ENCODE peak calls at places on chromosomes 5 and 9, in four cellular contexts. One of them, this sample, is unnamed.

GRCh38 chr9:69376651-69377050 is 51.6 kb downstream of the ENTREP1 start:
- DNase-seq in activated B cell treated with CpG ODN at 0.5 μM for 24 hours: no peak
- DNase-seq in astrocyte of the spinal cord: peak
- DNase-seq in CD4-positive, alpha-beta T cell: no peak
- DNase-seq in this sample: no peak

GRCh38 chr9:137085918-137086530 is 761 bp upstream of the MAN1B1 start:
- DNase-seq in activated B cell treated with CpG ODN at 0.5 μM for 24 hours: peak
- DNase-seq in astrocyte of the spinal cord: peak
- DNase-seq in CD4-positive, alpha-beta T cell: peak
- DNase-seq in this sample: no peak

GRCh38 chr5:167171056-167171455 is 1120.4 kb upstream of the WWC1 start:
- DNase-seq in activated B cell treated with CpG ODN at 0.5 μM for 24 hours: no peak
- DNase-seq in astrocyte of the spinal cord: no peak
- DNase-seq in CD4-positive, alpha-beta T cell: no peak
- DNase-seq in this sample: no peak

GRCh38 chr5:159663986-159664385 is 252.3 kb upstream of the ADRA1B start:
- DNase-seq in activated B cell treated with CpG ODN at 0.5 μM for 24 hours: no peak
- DNase-seq in astrocyte of the spinal cord: no peak
- DNase-seq in CD4-positive, alpha-beta T cell: no peak
- DNase-seq in this sample: no peak

GRCh38 chr5:32710859-32711692 is at the start of gene NPR3:
- DNase-seq in activated B cell treated with CpG ODN at 0.5 μM for 24 hours: no peak
- DNase-seq in astrocyte of the spinal cord: peak
- DNase-seq in CD4-positive, alpha-beta T cell: no peak
- DNase-seq in this sample: no peak

GRCh38 chr5:59608745-59609144 is 284.8 kb downstream of the PDE4D start:
- DNase-seq in activated B cell treated with CpG ODN at 0.5 μM for 24 hours: no peak
- DNase-seq in astrocyte of the spinal cord: peak
- DNase-seq in CD4-positive, alpha-beta T cell: no peak
- DNase-seq in this sample: no peak

GRCh38 chr5:130536726-130537125 is 628.3 kb downstream of the HINT1 start:
- DNase-seq in activated B cell treated with CpG ODN at 0.5 μM for 24 hours: no peak
- DNase-seq in astrocyte of the spinal cord: no peak
- DNase-seq in CD4-positive, alpha-beta T cell: no peak
- DNase-seq in this sample: no peak

GRCh38 chr5:18797241-18797640 is 1163.0 kb downstream of the TAF11L14 start:
- DNase-seq in activated B cell treated with CpG ODN at 0.5 μM for 24 hours: no peak
- DNase-seq in astrocyte of the spinal cord: no peak
- DNase-seq in CD4-positive, alpha-beta T cell: no peak
- DNase-seq in this sample: no peak

GRCh38 chr9:112006361-112007020 is 109.9 kb downstream of the UGCG start:
- DNase-seq in activated B cell treated with CpG ODN at 0.5 μM for 24 hours: no peak
- DNase-seq in astrocyte of the spinal cord: peak
- DNase-seq in CD4-positive, alpha-beta T cell: no peak
- DNase-seq in this sample: no peak

GRCh38 chr9:112433715-112434392 is 52.8 kb upstream of the KIAA1958 start:
- DNase-seq in activated B cell treated with CpG ODN at 0.5 μM for 24 hours: no peak
- DNase-seq in astrocyte of the spinal cord: no peak
- DNase-seq in CD4-positive, alpha-beta T cell: no peak
- DNase-seq in this sample: no peak

GRCh38 chr5:4571248-4571950 is 568.7 kb upstream of the ADAMTS16 start:
- DNase-seq in activated B cell treated with CpG ODN at 0.5 μM for 24 hours: no peak
- DNase-seq in astrocyte of the spinal cord: no peak
- DNase-seq in CD4-positive, alpha-beta T cell: no peak
- DNase-seq in this sample: no peak

GRCh38 chr5:169706070-169706469 is 69.0 kb downstream of the DOCK2 start:
- DNase-seq in activated B cell treated with CpG ODN at 0.5 μM for 24 hours: no peak
- DNase-seq in astrocyte of the spinal cord: no peak
- DNase-seq in CD4-positive, alpha-beta T cell: no peak
- DNase-seq in this sample: no peak

GRCh38 chr5:150374651-150375050 is 17.2 kb downstream of the TCOF1 start:
- DNase-seq in activated B cell treated with CpG ODN at 0.5 μM for 24 hours: no peak
- DNase-seq in astrocyte of the spinal cord: no peak
- DNase-seq in CD4-positive, alpha-beta T cell: no peak
- DNase-seq in this sample: no peak

GRCh38 chr5:59760798-59761348 is 132.7 kb downstream of the PDE4D start:
- DNase-seq in activated B cell treated with CpG ODN at 0.5 μM for 24 hours: no peak
- DNase-seq in astrocyte of the spinal cord: peak
- DNase-seq in CD4-positive, alpha-beta T cell: no peak
- DNase-seq in this sample: no peak

GRCh38 chr5:80182802-80183645 is 72.8 kb downstream of the SERINC5 start:
- DNase-seq in activated B cell treated with CpG ODN at 0.5 μM for 24 hours: no peak
- DNase-seq in astrocyte of the spinal cord: no peak
- DNase-seq in CD4-positive, alpha-beta T cell: no peak
- DNase-seq in this sample: no peak

GRCh38 chr9:70392189-70392588 is 22.3 kb downstream of the KLF9 start:
- DNase-seq in activated B cell treated with CpG ODN at 0.5 μM for 24 hours: no peak
- DNase-seq in astrocyte of the spinal cord: no peak
- DNase-seq in CD4-positive, alpha-beta T cell: no peak
- DNase-seq in this sample: no peak

GRCh38 chr5:179170606-179171005 is 110.4 kb downstream of the ZNF354C start:
- DNase-seq in activated B cell treated with CpG ODN at 0.5 μM for 24 hours: no peak
- DNase-seq in astrocyte of the spinal cord: no peak
- DNase-seq in CD4-positive, alpha-beta T cell: no peak
- DNase-seq in this sample: no peak

GRCh38 chr9:99905833-99906402 is 536 bp upstream of the STX17 start:
- DNase-seq in activated B cell treated with CpG ODN at 0.5 μM for 24 hours: no peak
- DNase-seq in astrocyte of the spinal cord: peak
- DNase-seq in CD4-positive, alpha-beta T cell: no peak
- DNase-seq in this sample: no peak

GRCh38 chr9:36679710-36680109 is 107.0 kb downstream of the MELK start:
- DNase-seq in activated B cell treated with CpG ODN at 0.5 μM for 24 hours: no peak
- DNase-seq in astrocyte of the spinal cord: no peak
- DNase-seq in CD4-positive, alpha-beta T cell: no peak
- DNase-seq in this sample: no peak
- TF ChIP-seq CTCF in activated B cell treated with CpG ODN at 0.5 μM for 24 hours: no peak
- TF ChIP-seq CTCF in astrocyte of the spinal cord: no peak
- TF ChIP-seq CTCF in CD4-positive, alpha-beta T cell: no peak
- TF ChIP-seq CTCF in this sample: no peak

GRCh38 chr5:55191165-55191564 is 18.2 kb upstream of the CDC20B start:
- DNase-seq in activated B cell treated with CpG ODN at 0.5 μM for 24 hours: no peak
- DNase-seq in astrocyte of the spinal cord: no peak
- DNase-seq in CD4-positive, alpha-beta T cell: no peak
- DNase-seq in this sample: no peak

GRCh38 chr5:55188656-55189380 is 15.8 kb upstream of the CDC20B start:
- DNase-seq in activated B cell treated with CpG ODN at 0.5 μM for 24 hours: no peak
- DNase-seq in astrocyte of the spinal cord: no peak
- DNase-seq in CD4-positive, alpha-beta T cell: no peak
- DNase-seq in this sample: no peak

GRCh38 chr5:55187370-55187769 is 14.4 kb upstream of the CDC20B start:
- DNase-seq in activated B cell treated with CpG ODN at 0.5 μM for 24 hours: no peak
- DNase-seq in astrocyte of the spinal cord: no peak
- DNase-seq in CD4-positive, alpha-beta T cell: no peak
- DNase-seq in this sample: peak
- TF ChIP-seq CTCF in activated B cell treated with CpG ODN at 0.5 μM for 24 hours: no peak
- TF ChIP-seq CTCF in astrocyte of the spinal cord: peak
- TF ChIP-seq CTCF in CD4-positive, alpha-beta T cell: no peak
- TF ChIP-seq CTCF in this sample: peak

DNA sequence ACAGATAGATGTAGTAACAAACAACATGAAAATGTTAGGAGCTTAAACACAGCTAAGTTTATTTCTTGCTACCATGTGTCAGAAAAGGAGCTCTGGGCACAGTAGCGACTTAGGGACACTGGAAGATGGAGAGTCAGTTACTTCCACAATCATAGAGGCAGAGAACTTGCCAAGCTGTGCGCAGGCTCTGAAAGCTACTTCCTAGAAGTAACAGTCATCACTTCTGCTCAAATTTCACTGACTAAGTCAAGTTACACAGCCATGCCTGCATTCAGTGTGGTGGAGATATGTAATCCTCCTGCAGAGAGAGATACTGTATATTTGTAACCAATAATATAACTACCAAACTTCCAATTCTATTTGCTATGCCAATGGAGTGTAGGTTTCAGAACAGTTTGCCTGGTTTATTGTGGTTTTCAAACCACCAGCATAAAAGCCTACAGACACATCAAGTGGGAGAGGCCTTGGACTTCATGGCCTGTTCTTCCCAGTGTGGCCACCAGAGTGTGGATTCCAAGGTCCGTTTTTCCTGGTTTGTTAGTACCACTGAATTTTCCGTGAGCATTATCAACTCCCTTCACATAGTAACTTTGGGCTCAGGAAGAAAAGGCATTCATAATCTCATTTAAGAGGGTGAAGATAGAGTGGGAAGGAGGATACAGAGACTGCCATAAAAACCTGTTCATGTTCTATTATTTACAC is 268.1 kb downstream of the PJA2 start:
- DNase-seq in activated B cell treated with CpG ODN at 0.5 μM for 24 hours: no peak
- DNase-seq in astrocyte of the spinal cord: peak
- DNase-seq in CD4-positive, alpha-beta T cell: no peak
- DNase-seq in this sample: no peak
- TF ChIP-seq CTCF in activated B cell treated with CpG ODN at 0.5 μM for 24 hours: no peak
- TF ChIP-seq CTCF in astrocyte of the spinal cord: peak
- TF ChIP-seq CTCF in CD4-positive, alpha-beta T cell: no peak
- TF ChIP-seq CTCF in this sample: no peak

DNA sequence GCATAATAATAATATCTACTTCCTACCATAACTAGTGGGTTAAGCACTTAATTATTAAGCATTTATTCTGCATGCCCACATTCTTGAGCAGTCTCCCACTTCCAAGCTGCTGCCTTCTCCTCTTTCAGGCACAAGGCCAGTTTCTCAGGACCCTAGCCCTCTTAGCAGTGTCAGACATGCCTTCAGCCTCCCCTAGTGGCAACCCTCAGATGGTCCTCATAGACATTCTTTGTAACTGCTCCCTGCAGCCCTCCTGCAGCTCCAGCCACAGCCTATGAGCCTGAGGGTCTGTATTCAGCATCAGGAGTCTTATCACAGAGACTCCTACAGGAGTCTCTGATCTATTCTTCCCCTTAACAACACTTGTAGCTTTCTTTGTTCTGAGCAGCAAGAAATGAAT is 3.8 kb downstream of the IL9 start:
- DNase-seq in activated B cell treated with CpG ODN at 0.5 μM for 24 hours: no peak
- DNase-seq in astrocyte of the spinal cord: no peak
- DNase-seq in CD4-positive, alpha-beta T cell: no peak
- DNase-seq in this sample: no peak
- TF ChIP-seq CTCF in activated B cell treated with CpG ODN at 0.5 μM for 24 hours: no peak
- TF ChIP-seq CTCF in astrocyte of the spinal cord: peak
- TF ChIP-seq CTCF in CD4-positive, alpha-beta T cell: no peak
- TF ChIP-seq CTCF in this sample: peak

DNA sequence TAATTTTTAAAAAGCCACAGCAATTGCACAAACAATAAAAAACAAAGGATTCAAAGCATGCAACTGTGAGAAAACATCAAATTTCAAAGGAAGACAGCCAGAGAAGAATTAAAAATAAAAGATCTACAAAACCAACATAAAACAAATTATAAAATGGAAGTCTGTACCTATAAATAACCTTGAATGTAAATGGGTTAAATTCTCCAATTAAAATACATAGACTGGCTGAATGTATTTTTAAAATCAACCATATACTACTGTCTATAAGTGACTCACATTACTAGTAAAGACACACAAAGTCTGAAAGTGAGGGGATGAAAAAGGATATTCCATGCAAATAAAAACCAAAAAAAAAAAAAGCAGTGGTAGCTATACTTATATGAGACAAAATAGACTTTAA is 33.7 kb downstream of the BTNL8 start:
- DNase-seq in activated B cell treated with CpG ODN at 0.5 μM for 24 hours: no peak
- DNase-seq in astrocyte of the spinal cord: no peak
- DNase-seq in CD4-positive, alpha-beta T cell: no peak
- DNase-seq in this sample: no peak
- TF ChIP-seq CTCF in activated B cell treated with CpG ODN at 0.5 μM for 24 hours: no peak
- TF ChIP-seq CTCF in astrocyte of the spinal cord: no peak
- TF ChIP-seq CTCF in CD4-positive, alpha-beta T cell: no peak
- TF ChIP-seq CTCF in this sample: no peak